ENCODE peak calls at places on chromosomes 16 and 17, in nine cellular contexts. A is AG04450, Z is colonic mucosa, Y is fibroblast of lung, X is mammary epithelial cell, R is GM23248, V is esophagus squamous epithelium, Q is HCT116, B is uterus. C is an unnamed sample.

GRCh38 chr17:82020874-82021727 is 1.6 kb downstream of the CENPX start:
- DNase-seq in R (peak; percentile 86), Z (peak; percentile 78), B (peak; percentile 67), V (no peak), A (peak; percentile 53), Y (peak; percentile 63), Q (peak; percentile 68), X (peak; percentile 55), C (peak; percentile 58)

GRCh38 chr16:62018301-62019060 is 17.8 kb downstream of the CDH8 start:
- DNase-seq in X (no peak), R (no peak), Z (no peak), V (no peak), B (no peak), Y (no peak), A (no peak), Q (no peak), C (no peak)

GRCh38 chr16:47725188-47725695 is 264.1 kb downstream of the PHKB start:
- DNase-seq in R (no peak), Y (no peak), X (no peak), Q (no peak), V (no peak), Z (no peak), A (no peak), B (no peak), C (no peak)

GRCh38 chr17:17883801-17884200 is 47.0 kb upstream of the SREBF1 start:
- DNase-seq in Z (no peak), V (no peak), X (no peak), A (no peak), B (no peak), Y (no peak), Q (no peak), R (no peak), C (no peak)

GRCh38 chr17:2289878-2290478 is 13.6 kb downstream of the SMG6 start:
- DNase-seq in Y (no peak), V (no peak), B (no peak), Q (no peak), R (peak; percentile 45), A (no peak), X (peak; percentile 6), Z (no peak), C (no peak)

GRCh38 chr17:35432176-35433074 is at the start of gene SLFN12:
- DNase-seq in B (peak; percentile 67), X (peak; percentile 50), Q (no peak), Z (peak; percentile 68), Y (peak; percentile 98), R (peak; percentile 94), V (no peak), A (peak; percentile 95), C (peak; percentile 62)

GRCh38 chr16:70661534-70661917 is 15.2 kb downstream of the IL34 start:
- DNase-seq in R (no peak), A (no peak), Y (no peak), Q (no peak), V (no peak), B (no peak), X (no peak), Z (no peak), C (peak; percentile 70)

GRCh38 chr17:35892091-35892637 is 12.0 kb upstream of the CCL5 start:
- DNase-seq in Y (peak; percentile 22), A (no peak), B (no peak), Q (no peak), X (peak; percentile 33), Z (no peak), V (no peak), R (no peak), C (no peak)

GRCh38 chr17:58324409-58325288 is 3.9 kb downstream of the TSPOAP1 start:
- DNase-seq in B (peak; percentile 55), R (peak; percentile 48), Q (no peak), Y (peak; percentile 46), X (no peak), V (no peak), Z (no peak), A (no peak), C (peak; percentile 53)

GRCh38 chr16:84897911-84898377 is 78.2 kb downstream of the CRISPLD2 start:
- DNase-seq in A (no peak), R (no peak), Q (no peak), Z (no peak), B (no peak), V (no peak), X (peak; percentile 59), Y (no peak), C (no peak)

GRCh38 chr17:30920282-30920681 is 1.5 kb upstream of the ADAP2 start:
- DNase-seq in Z (no peak), V (no peak), Y (peak; percentile 10), B (no peak), Q (no peak), R (peak; percentile 30), X (no peak), A (peak; percentile 3), C (no peak)

GRCh38 chr16:4945560-4946502 is 8.9 kb upstream of the PPL start:
- DNase-seq in A (no peak), V (no peak), Y (no peak), B (peak; percentile 60), R (peak; percentile 63), X (peak; percentile 75), Q (peak; percentile 74), Z (peak; percentile 47), C (peak; percentile 56)

GRCh38 chr16:85423186-85423550 is 190.0 kb upstream of the GSE1 start:
- DNase-seq in A (no peak), V (no peak), R (no peak), B (no peak), X (no peak), Z (no peak), Y (no peak), Q (no peak), C (no peak)

DNA sequence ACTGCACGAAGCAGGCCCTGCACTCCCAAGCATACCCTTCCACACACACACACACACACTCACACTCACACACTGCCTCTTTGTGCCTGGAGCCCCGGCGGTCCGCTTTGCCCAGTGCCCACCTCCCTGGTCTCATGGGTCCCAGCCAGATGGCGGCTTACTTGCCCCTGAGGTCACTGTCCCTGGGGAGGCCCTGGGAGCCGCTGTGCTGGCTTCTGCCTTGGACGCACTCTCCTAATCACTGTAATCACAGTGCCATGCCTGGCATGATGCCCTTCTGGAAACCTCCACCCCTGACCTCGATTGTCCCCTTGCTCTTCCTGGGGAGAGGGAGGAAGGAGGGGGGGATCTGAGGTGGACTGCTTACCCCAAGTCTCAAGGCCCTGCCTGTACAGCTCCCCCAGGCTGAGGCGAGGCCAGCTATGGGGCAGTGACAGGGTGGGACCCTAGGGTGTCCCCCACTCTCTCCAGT is 36.0 kb downstream of the ARHGAP23 start:
- DNase-seq in Q (no peak), A (no peak), Y (peak; percentile 34), Z (no peak), V (no peak), R (peak; percentile 80), X (no peak), B (peak; percentile 67), C (no peak)
- H3K4me3 ChIP-seq in Q (no peak overlapping the region), A (peak overlapping the region; percentile 41), Y (peak overlapping the region; percentile 37), Z (no peak overlapping the region), V (peak overlapping the region; percentile 68), R (peak overlapping the region; percentile 75), X (no peak overlapping the region), B (peak overlapping the region; percentile 55), C (peak overlapping the region; percentile 55)

DNA sequence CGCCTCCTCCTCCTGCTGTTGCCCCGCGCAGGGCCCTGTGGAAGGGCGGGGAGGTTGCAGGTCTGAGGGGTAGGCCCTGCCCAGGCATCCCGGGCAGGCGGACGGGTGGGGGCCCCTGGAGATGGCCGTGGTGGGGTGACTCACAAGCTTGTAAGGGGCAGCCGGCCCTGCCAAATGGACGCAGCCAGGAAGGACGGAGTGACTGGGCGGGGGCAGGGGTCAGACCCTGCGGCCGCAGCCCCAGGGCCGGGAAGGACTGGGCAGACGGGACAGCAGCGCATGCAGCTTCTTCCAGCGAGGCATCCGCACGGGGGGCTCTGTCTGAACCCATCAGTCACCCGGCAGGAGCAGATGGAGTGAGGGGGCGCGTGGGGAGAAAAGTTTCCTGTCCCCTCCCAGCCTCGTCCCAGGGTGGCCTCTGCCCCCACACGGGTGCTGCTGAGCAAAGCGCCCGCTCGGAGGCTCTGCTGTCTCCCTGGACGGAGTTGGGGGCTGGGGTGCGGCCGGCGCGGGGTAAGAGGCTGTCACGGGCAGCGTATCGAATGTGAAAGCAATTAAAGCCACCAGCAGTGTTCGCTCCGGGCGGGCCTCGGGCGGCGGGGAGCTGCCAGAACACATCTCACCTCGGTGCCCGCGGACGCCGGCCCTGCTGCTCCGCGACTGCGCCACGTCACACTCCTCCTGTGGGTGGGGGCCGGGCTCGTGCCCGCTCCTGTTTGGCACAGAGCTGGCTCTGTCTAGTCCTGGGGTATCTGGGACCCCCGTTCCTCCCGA is 5.4 kb upstream of the PRR35 start:
- DNase-seq in Y (peak; percentile 74), B (no peak), V (no peak), Q (no peak), Z (no peak), X (peak; percentile 47), R (peak; percentile 92), A (no peak), C (no peak)
- H3K4me3 ChIP-seq in Y (no peak overlapping the region), B (no peak overlapping the region), V (peak overlapping the region; percentile 49), Q (no peak overlapping the region), Z (no peak overlapping the region), X (no peak overlapping the region), R (peak overlapping the region; percentile 63), A (peak overlapping the region; percentile 7), C (no peak overlapping the region)

GRCh38 chr17:45244725-45245656 is 16.9 kb downstream of the SPATA32 start:
- DNase-seq in R (no peak), X (no peak), V (no peak), B (no peak), Z (no peak), Q (no peak), Y (no peak), A (no peak), C (peak; percentile 21)

GRCh38 chr17:45246861-45247428 is 14.9 kb downstream of the SPATA32 start:
- DNase-seq in B (no peak), Y (peak; percentile 23), X (no peak), A (no peak), V (no peak), R (peak; percentile 32), Z (no peak), Q (no peak), C (no peak)

GRCh38 chr17:45248132-45248936 is 13.6 kb downstream of the SPATA32 start:
- DNase-seq in V (no peak), Y (peak; percentile 24), R (no peak), B (no peak), A (no peak), Q (no peak), X (peak; percentile 65), Z (peak; percentile 75), C (no peak)

GRCh38 chr17:45247429-45248131 is 14.3 kb downstream of the SPATA32 start:
- DNase-seq in Q (peak; percentile 91), R (peak; percentile 81), Y (peak; percentile 83), X (peak; percentile 94), B (peak; percentile 75), A (peak; percentile 51), Z (peak; percentile 99), V (peak; percentile 67), C (peak; percentile 80)

DNA sequence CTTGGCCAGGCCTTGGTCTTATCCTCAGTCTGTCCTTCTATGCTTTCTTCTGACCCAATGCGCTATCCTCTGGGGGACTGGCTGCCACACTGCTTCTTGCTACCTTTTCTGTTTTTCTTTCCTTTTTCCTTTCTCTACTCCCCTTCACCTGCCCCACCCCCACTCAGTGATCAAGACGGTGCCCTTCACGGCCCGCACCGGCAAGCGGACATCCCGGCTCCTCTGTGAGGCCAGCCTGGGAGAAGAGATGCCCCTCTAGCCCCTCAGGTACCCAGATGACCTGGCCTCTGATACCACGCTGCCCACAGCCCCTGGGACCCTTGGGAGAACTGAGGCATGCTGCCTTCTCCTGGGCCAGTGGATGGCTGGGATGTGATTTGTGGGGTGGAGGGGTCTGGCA is 15.6 kb downstream of the SPATA32 start:
- DNase-seq in Q (no peak), X (no peak), R (no peak), Y (no peak), V (no peak), Z (no peak), A (no peak), B (no peak), C (no peak)
- H3K4me3 ChIP-seq in Q (peak overlapping the region; percentile 82), X (peak overlapping the region; percentile 67), R (no peak overlapping the region), Y (no peak overlapping the region), V (no peak overlapping the region), Z (no peak overlapping the region), A (peak overlapping the region; percentile 67), B (no peak overlapping the region), C (no peak overlapping the region)

GRCh38 chr16:66592241-66592640 is 12.3 kb upstream of the CMTM3 start:
- DNase-seq in A (no peak), R (no peak), X (no peak), B (no peak), Q (no peak), Z (no peak), Y (no peak), V (no peak), C (no peak)
- H3K4me3 ChIP-seq in A (no peak overlapping the region), R (no peak overlapping the region), X (no peak overlapping the region), B (no peak overlapping the region), Q (no peak overlapping the region), Z (no peak overlapping the region), Y (no peak overlapping the region), V (no peak overlapping the region), C (no peak overlapping the region)